ENCODE peak calls at places on chromosomes 11 and 22, in six cellular contexts. I is Caco-2; Q is ureter; R is stimulated activated CD8-positive, alpha-beta memory T cell treated with anti-CD3 and anti-CD28 coated beads, Interleukin-15, amount 100 ng/mL, for 4 hours; M is Caki2; J is cardiac muscle cell. A is an unnamed sample.

GRCh38 chr11:12212181-12212820 is 101.9 kb downstream of the MICAL2 start:
- DNase-seq in I (no peak), Q (no peak), R (no peak), M (peak), J (no peak), A (no peak)

GRCh38 chr11:19872526-19873135 is 160.0 kb downstream of the NAV2 start:
- DNase-seq in I (no peak), Q (no peak), R (no peak), M (no peak), J (no peak), A (no peak)

GRCh38 chr11:86068138-86068861 is 584 bp downstream of the PICALM start:
- DNase-seq in I (peak), Q (peak), R (peak), M (peak), J (peak), A (peak)

GRCh38 chr22:46878549-46878948 is 116.1 kb downstream of the TBC1D22A start:
- DNase-seq in I (no peak), Q (no peak), R (no peak), M (no peak), J (no peak), A (no peak)

GRCh38 chr11:32704261-32704660 is 90.2 kb downstream of the CCDC73 start:
- DNase-seq in I (no peak), Q (no peak), R (no peak), M (no peak), J (no peak), A (no peak)

GRCh38 chr11:70185348-70186055 is 17.6 kb upstream of the FADD start:
- DNase-seq in I (no peak), Q (no peak), R (no peak), M (no peak), J (no peak), A (no peak)

GRCh38 chr11:30424851-30425250 is 101.9 kb downstream of the ARL14EP start:
- DNase-seq in I (no peak), Q (no peak), R (no peak), M (no peak), J (peak), A (no peak)

GRCh38 chr11:2578006-2578933 is 121.5 kb downstream of the KCNQ1OT1 start:
- DNase-seq in I (peak), Q (peak), R (no peak), M (no peak), J (peak), A (no peak)

GRCh38 chr11:36131719-36132349 is 157.4 kb downstream of the COMMD9 start:
- DNase-seq in I (no peak), Q (peak), R (no peak), M (no peak), J (peak), A (peak)

GRCh38 chr22:47406180-47406723 is 643.8 kb downstream of the TBC1D22A start:
- DNase-seq in I (peak), Q (no peak), R (no peak), M (no peak), J (no peak), A (no peak)

GRCh38 chr22:39135092-39135896 is 17.2 kb downstream of the CBX7 start:
- DNase-seq in I (peak), Q (no peak), R (no peak), M (no peak), J (peak), A (peak)

GRCh38 chr11:10351768-10352641 is 47.1 kb downstream of the ADM start:
- DNase-seq in I (peak), Q (peak), R (no peak), M (peak), J (peak), A (no peak)

GRCh38 chr11:7511405-7511804 is 2.4 kb upstream of the PPFIBP2 start:
- DNase-seq in I (no peak), Q (peak), R (no peak), M (no peak), J (no peak), A (no peak)

GRCh38 chr11:57116654-57117053 is 65.1 kb upstream of the LRRC55 start:
- DNase-seq in I (peak), Q (no peak), R (no peak), M (peak), J (peak), A (no peak)

GRCh38 chr11:32751381-32751780 is 43.1 kb downstream of the CCDC73 start:
- DNase-seq in I (no peak), Q (no peak), R (no peak), M (no peak), J (no peak), A (no peak)

GRCh38 chr11:134196756-134197155 is 27.0 kb downstream of the NCAPD3 start:
- DNase-seq in I (no peak), Q (no peak), R (no peak), M (no peak), J (no peak), A (no peak)

GRCh38 chr11:44746894-44747293 is 20.1 kb downstream of the TSPAN18 start:
- DNase-seq in I (no peak), Q (no peak), R (no peak), M (no peak), J (no peak), A (no peak)

GRCh38 chr11:119493712-119494111 is 70.7 kb upstream of the THY1 start:
- DNase-seq in I (peak), Q (no peak), R (no peak), M (peak), J (peak), A (no peak)

GRCh38 chr11:130418756-130419155 is 9.7 kb downstream of the ADAMTS8 start:
- DNase-seq in I (no peak), Q (no peak), R (no peak), M (no peak), J (no peak), A (no peak)

GRCh38 chr11:115317428-115318185 is 186.6 kb downstream of the CADM1 start:
- DNase-seq in I (no peak), Q (no peak), R (no peak), M (no peak), J (no peak), A (no peak)

GRCh38 chr11:26820739-26821138 is 98.9 kb upstream of the SLC5A12 start:
- DNase-seq in I (no peak), Q (no peak), R (no peak), M (no peak), J (no peak), A (no peak)

GRCh38 chr22:46738961-46739870 is 1.2 kb upstream of the CERK start:
- DNase-seq in I (peak), Q (no peak), R (peak), M (peak), J (no peak), A (no peak)

GRCh38 chr11:79021601-79022000 is 419.2 kb downstream of the TENM4 start:
- DNase-seq in I (no peak), Q (no peak), R (no peak), M (no peak), J (no peak), A (no peak)

GRCh38 chr11:36030707-36031365 is 87.0 kb downstream of the LDLRAD3 start:
- DNase-seq in I (peak), Q (no peak), R (no peak), M (no peak), J (no peak), A (no peak)

GRCh38 chr11:42043312-42043711 is 583.9 kb upstream of the LRRC4C start:
- DNase-seq in I (no peak), Q (no peak), R (no peak), M (peak), J (no peak), A (no peak)

GRCh38 chr11:116719102-116719501 is 53.7 kb downstream of the BUD13 start:
- DNase-seq in I (no peak), Q (no peak), R (no peak), M (no peak), J (no peak), A (no peak)

GRCh38 chr11:10941429-10941828 is 83.6 kb upstream of the ZBED5 start:
- DNase-seq in I (no peak), Q (no peak), R (no peak), M (no peak), J (no peak), A (no peak)

GRCh38 chr11:61342207-61342803 is 9.3 kb downstream of the TKFC start:
- DNase-seq in I (no peak), Q (no peak), R (no peak), M (no peak), J (no peak), A (no peak)

GRCh38 chr22:44964722-44965078 is 45.1 kb downstream of the PHF21B start:
- DNase-seq in I (no peak), Q (no peak), R (no peak), M (no peak), J (no peak), A (no peak)

GRCh38 chr11:77473001-77473800 is 693 bp downstream of the PAK1 start:
- DNase-seq in I (peak), Q (peak), R (peak), M (peak), J (peak), A (peak)

GRCh38 chr11:11510939-11511338 is 110.9 kb downstream of the GALNT18 start:
- DNase-seq in I (no peak), Q (no peak), R (no peak), M (no peak), J (no peak), A (no peak)

GRCh38 chr11:128715691-128716153 is 21.9 kb downstream of the FLI1 start:
- DNase-seq in I (no peak), Q (no peak), R (no peak), M (no peak), J (no peak), A (no peak)

A was measured in GM12892.